ENCODE peak calls at places on chromosomes 12 and 14, in five cellular contexts. G, Z, O, R and F are unnamed samples.

GRCh38 chr12:94380507-94380906 is 79.2 kb downstream of the CEP83 start:
- DNase-seq in G (peak), Z (no peak), O (no peak), R (no peak), F (no peak)

GRCh38 chr12:34395056-34396005 is 373.0 kb downstream of the ALG10 start:
- DNase-seq in G (no peak), Z (peak), O (no peak), R (peak), F (no peak)

GRCh38 chr14:94342334-94342934 is 19.3 kb upstream of the SERPINA6 start:
- DNase-seq in G (peak), Z (no peak), O (no peak), R (no peak), F (peak)

GRCh38 chr12:11836282-11836963 is 186.9 kb downstream of the ETV6 start:
- DNase-seq in G (no peak), Z (no peak), O (peak), R (no peak), F (no peak)

GRCh38 chr14:100528962-100529560 is 58.2 kb downstream of the BEGAIN start:
- DNase-seq in G (no peak), Z (no peak), O (no peak), R (no peak), F (no peak)

GRCh38 chr12:117797202-117797601 is 171.6 kb downstream of the KSR2 start:
- DNase-seq in G (no peak), Z (no peak), O (no peak), R (no peak), F (no peak)

GRCh38 chr12:69569236-69569635 is 16.0 kb upstream of the CCT2 start:
- DNase-seq in G (no peak), Z (no peak), O (no peak), R (no peak), F (no peak)

GRCh38 chr14:69773571-69774276 is 6.8 kb downstream of the SRSF5 start:
- DNase-seq in G (no peak), Z (no peak), O (no peak), R (no peak), F (no peak)

GRCh38 chr12:13211191-13211858 is 14.8 kb downstream of the EMP1 start:
- DNase-seq in G (no peak), Z (no peak), O (no peak), R (no peak), F (no peak)

GRCh38 chr12:94042321-94042720 is 106.1 kb upstream of the PLXNC1 start:
- DNase-seq in G (no peak), Z (no peak), O (no peak), R (no peak), F (no peak)

GRCh38 chr14:100616854-100617714 is 29.9 kb upstream of the BEGAIN start:
- DNase-seq in G (no peak), Z (no peak), O (no peak), R (no peak), F (no peak)

GRCh38 chr14:102633906-102634595 is 41.6 kb downstream of the RCOR1 start:
- DNase-seq in G (no peak), Z (no peak), O (peak), R (no peak), F (no peak)

GRCh38 chr14:23245282-23245681 is 7.5 kb downstream of the RNF212B start:
- DNase-seq in G (peak), Z (no peak), O (no peak), R (no peak), F (no peak)

GRCh38 chr12:128078311-128078851 is 188.6 kb upstream of the TMEM132C start:
- DNase-seq in G (no peak), Z (no peak), O (no peak), R (no peak), F (no peak)

GRCh38 chr12:93098077-93098476 is 169.0 kb upstream of the EEA1 start:
- DNase-seq in G (no peak), Z (peak), O (peak), R (peak), F (peak)

GRCh38 chr14:55075628-55076027 is 24.2 kb downstream of the MAPK1IP1L start:
- DNase-seq in G (no peak), Z (no peak), O (no peak), R (no peak), F (no peak)

GRCh38 chr12:1252758-1253157 is 261.7 kb downstream of the ERC1 start:
- DNase-seq in G (no peak), Z (no peak), O (no peak), R (no peak), F (no peak)

GRCh38 chr12:112349440-112349839 is 32.8 kb downstream of the HECTD4 start:
- DNase-seq in G (no peak), Z (no peak), O (no peak), R (no peak), F (no peak)

DNA sequence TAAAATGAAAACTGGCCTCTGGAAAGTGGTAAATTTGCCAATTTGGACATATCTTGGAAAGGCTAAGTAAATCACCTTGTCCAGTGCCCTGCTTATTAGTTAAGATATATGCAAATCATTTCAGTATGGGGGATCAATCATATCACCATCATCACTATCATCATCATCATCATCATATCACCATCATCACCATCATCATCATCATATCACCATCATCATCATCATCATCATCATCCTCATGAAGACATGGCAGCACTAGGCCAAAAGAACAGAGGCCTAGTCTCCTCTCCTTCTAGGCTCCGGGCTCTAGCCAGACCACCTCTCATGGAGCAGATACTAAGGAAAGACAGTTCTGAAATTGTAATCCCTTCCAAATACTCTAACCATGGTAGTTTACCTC is 20.3 kb downstream of the OTX2 start:
- DNase-seq in G (no peak), Z (no peak), O (no peak), R (no peak), F (no peak)
- TF ChIP-seq POLR2AphosphoS5 in G (no peak), Z (no peak), O (no peak), R (no peak), F (no peak)

DNA sequence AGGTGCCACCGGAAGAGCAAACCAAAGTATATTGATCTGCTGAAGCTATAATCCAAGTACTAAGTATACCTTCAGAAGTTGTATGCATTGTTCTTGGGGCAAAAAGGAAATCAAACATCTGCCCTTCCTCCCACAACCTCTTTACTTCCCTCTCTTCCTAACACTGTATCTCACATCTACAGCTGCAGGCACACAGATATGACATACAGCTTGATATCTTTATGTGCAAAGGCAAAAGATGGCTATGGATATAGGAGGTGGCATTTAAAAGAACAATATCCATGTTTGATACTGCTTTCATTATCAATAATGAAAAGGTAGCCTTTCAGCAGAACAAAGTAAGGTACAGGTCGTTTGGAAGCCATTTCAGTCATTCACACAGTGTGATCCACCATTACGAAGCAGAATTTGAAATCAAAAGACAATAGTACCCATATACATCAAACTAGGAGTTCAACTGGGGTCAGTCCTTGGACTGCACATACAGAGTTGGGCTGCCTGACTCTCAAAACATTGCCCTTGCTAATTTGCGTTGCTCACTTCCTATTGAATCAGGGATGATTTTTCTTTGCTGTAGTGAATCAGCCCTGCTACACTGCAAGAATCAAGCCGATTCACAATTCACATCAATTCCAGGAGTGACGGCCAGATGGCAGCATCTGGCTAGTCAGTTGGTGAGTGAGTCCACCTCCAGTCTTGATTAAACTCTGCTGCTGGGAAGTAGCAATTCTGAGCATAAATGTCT is 8.9 kb downstream of the ANG start:
- DNase-seq in G (peak), Z (peak), O (no peak), R (peak), F (peak)
- TF ChIP-seq ZNF274 in G (no peak), Z (no peak), O (no peak), R (no peak), F (no peak)

GRCh38 chr14:105849933-105850626 is 323.7 kb downstream of the TMEM121 start:
- DNase-seq in G (no peak), Z (no peak), O (no peak), R (no peak), F (no peak)
- TF ChIP-seq POLR2AphosphoS5 in G (no peak), Z (no peak), O (no peak), R (no peak), F (no peak)

GRCh38 chr14:99274346-99275221 is 2.6 kb upstream of the BCL11B start:
- DNase-seq in G (peak), Z (peak), O (no peak), R (peak), F (peak)
- TF ChIP-seq ZNF274 in G (no peak), Z (no peak), O (no peak), R (no peak), F (no peak)

DNA sequence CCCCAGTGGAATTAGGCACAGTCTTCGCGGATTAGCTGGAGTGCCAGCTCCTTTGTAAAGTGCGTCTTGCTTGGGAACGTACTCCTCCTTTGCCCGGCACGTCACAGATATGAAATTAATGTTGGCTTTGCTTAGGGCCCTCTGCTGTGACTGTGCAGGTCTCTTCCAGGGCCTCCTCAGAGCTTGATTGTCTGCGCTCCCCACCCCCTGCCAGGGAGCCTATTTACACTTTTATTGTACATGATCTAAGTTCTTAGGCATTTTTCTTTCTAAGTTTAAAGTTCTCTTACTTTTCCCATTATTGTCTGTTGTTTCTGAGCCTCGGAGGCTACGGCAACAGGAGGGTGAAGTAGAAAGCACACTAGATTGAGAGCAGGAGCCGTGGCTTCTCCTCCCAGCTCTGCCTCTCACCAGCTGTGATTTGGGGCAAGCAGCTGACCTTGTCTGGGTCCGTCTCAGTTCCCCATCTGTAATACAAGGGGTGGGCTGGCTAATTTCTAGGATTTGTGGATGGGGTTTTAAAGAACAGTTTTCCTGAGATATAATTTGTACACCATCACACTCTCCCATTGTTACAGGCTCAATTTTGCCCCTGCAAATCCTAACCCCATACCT is 81.8 kb downstream of the TSPAN9 start:
- DNase-seq in G (no peak), Z (no peak), O (no peak), R (no peak), F (no peak)
- TF ChIP-seq POLR2AphosphoS5 in G (no peak), Z (no peak), O (no peak), R (no peak), F (no peak)

GRCh38 chr12:52438305-52439301 is 4.4 kb upstream of the KRT75 start:
- DNase-seq in G (no peak), Z (peak), O (no peak), R (no peak), F (no peak)

GRCh38 chr12:52440821-52441319 is 6.7 kb upstream of the KRT75 start:
- DNase-seq in G (no peak), Z (no peak), O (no peak), R (no peak), F (peak)

GRCh38 chr12:52437508-52437907 is 3.3 kb upstream of the KRT75 start:
- DNase-seq in G (no peak), Z (no peak), O (no peak), R (no peak), F (no peak)

GRCh38 chr12:52439845-52440244 is 5.7 kb upstream of the KRT75 start:
- DNase-seq in G (no peak), Z (no peak), O (no peak), R (no peak), F (no peak)

GRCh38 chr12:52439420-52439819 is 5.2 kb upstream of the KRT75 start:
- DNase-seq in G (no peak), Z (no peak), O (no peak), R (no peak), F (no peak)
- TF ChIP-seq ZNF274 in G (no peak), Z (no peak), O (no peak), R (no peak), F (no peak)